ENCODE peak calls at places on chromosomes 11 and 22, in four cellular contexts. V, H, C and Z are unnamed samples.

GRCh38 chr11:112157274-112157766 is 6.6 kb downstream of the IL18 start:
- DNase-seq in V (peak), H (no peak), C (no peak), Z (no peak)

GRCh38 chr11:57473208-57473930 is 13.0 kb downstream of the RTN4RL2 start:
- DNase-seq in V (no peak), H (no peak), C (no peak), Z (no peak)

GRCh38 chr22:30837531-30837930 is 131.0 kb downstream of the MORC2 start:
- DNase-seq in V (peak), H (no peak), C (peak), Z (no peak)

GRCh38 chr11:46728659-46729040 is 9.6 kb downstream of the F2 start:
- DNase-seq in V (no peak), H (no peak), C (no peak), Z (no peak)

GRCh38 chr11:41533761-41534160 is 74.3 kb upstream of the LRRC4C start:
- DNase-seq in V (peak), H (no peak), C (no peak), Z (no peak)

GRCh38 chr11:69049490-69049867 is 747 bp downstream of the TPCN2 start:
- DNase-seq in V (no peak), H (no peak), C (no peak), Z (no peak)

GRCh38 chr11:12435264-12435663 is 57.9 kb downstream of the PARVA start:
- DNase-seq in V (no peak), H (no peak), C (no peak), Z (no peak)

GRCh38 chr22:21829523-21829922 is 37.9 kb downstream of the MAPK1 start:
- DNase-seq in V (no peak), H (no peak), C (no peak), Z (no peak)

GRCh38 chr22:42881982-42882656 is 25.0 kb upstream of the ARFGAP3 start:
- DNase-seq in V (no peak), H (no peak), C (no peak), Z (no peak)

GRCh38 chr22:23179381-23180294 is 671 bp upstream of the BCR start:
- DNase-seq in V (peak), H (peak), C (peak), Z (peak)

GRCh38 chr22:45911601-45912271 is 65.2 kb downstream of the WNT7B start:
- DNase-seq in V (peak), H (peak), C (no peak), Z (no peak)

GRCh38 chr11:61955031-61955415 is 4.9 kb downstream of the BEST1 start:
- DNase-seq in V (peak), H (peak), C (peak), Z (peak)

GRCh38 chr22:35540600-35541253 is at the start of gene RASD2:
- DNase-seq in V (no peak), H (peak), C (no peak), Z (peak)

GRCh38 chr11:65258988-65259387 is 2.8 kb upstream of the POLA2 start:
- DNase-seq in V (no peak), H (no peak), C (no peak), Z (no peak)

GRCh38 chr22:45344339-45344738 is 34.6 kb downstream of the FAM118A start:
- DNase-seq in V (no peak), H (no peak), C (no peak), Z (no peak)